ENCODE peak calls at places on chromosomes 2 and 18, in nine cellular contexts. M is G401; L is activated naive CD4-positive, alpha-beta T cell treated with Interleukin-2 at 50 U/mL for 16 hours; P is Calu3; U is AML-193; X is WTC11; J is NCI-H1105; O is body of pancreas; T is stimulated activated CD4-positive, alpha-beta T cell treated with anti-CD3 and anti-CD28 coated beads, Interleukin-2, amount 100 ng/mL, for 48 hours. E is an unnamed sample.

GRCh38 chr2:11744631-11745394 is 1.6 kb upstream of the LPIN1 start:
- DNase-seq in O (peak), P (peak), L (no peak), M (peak), J (no peak), T (no peak), U (no peak), X (peak), E (no peak)

GRCh38 chr2:128341621-128342020 is 23.0 kb upstream of the HS6ST1 start:
- DNase-seq in M (no peak), L (no peak), J (no peak), P (no peak), T (no peak), X (no peak), O (no peak), U (no peak), E (no peak)

GRCh38 chr2:219542931-219543595 is 546 bp downstream of the CHPF start:
- DNase-seq in P (peak), O (peak), J (no peak), X (no peak), M (peak), L (no peak), U (no peak), T (no peak), E (no peak)

GRCh38 chr2:120546077-120546864 is 189.4 kb upstream of the GLI2 start:
- DNase-seq in P (peak), J (no peak), U (no peak), O (peak), M (no peak), L (no peak), T (no peak), X (no peak), E (no peak)

GRCh38 chr2:11683966-11684365 is 14.0 kb upstream of the NTSR2 start:
- DNase-seq in J (no peak), T (no peak), L (no peak), U (no peak), M (no peak), O (no peak), P (no peak), X (no peak), E (no peak)

GRCh38 chr18:46628206-46628605 is 28.8 kb downstream of the LOXHD1 start:
- DNase-seq in L (no peak), X (no peak), U (no peak), P (no peak), M (no peak), J (no peak), O (no peak), T (no peak), E (no peak)

GRCh38 chr2:112493048-112493447 is 11.1 kb downstream of the TTL start:
- DNase-seq in T (no peak), U (no peak), X (no peak), L (no peak), P (no peak), J (no peak), M (no peak), O (no peak), E (no peak)

GRCh38 chr18:8813621-8814020 is 108.3 kb downstream of the MTCL1 start:
- DNase-seq in L (no peak), O (no peak), J (no peak), M (no peak), X (no peak), U (no peak), T (no peak), P (no peak), E (no peak)

GRCh38 chr2:237935740-237936452 is 30.9 kb upstream of the UBE2F start:
- DNase-seq in T (no peak), U (no peak), J (no peak), P (no peak), L (no peak), X (no peak), O (no peak), M (no peak), E (no peak)

GRCh38 chr2:47094519-47095155 is 60.5 kb downstream of the STPG4 start:
- DNase-seq in X (no peak), M (no peak), J (no peak), L (no peak), U (no peak), P (no peak), T (no peak), O (no peak), E (no peak)

GRCh38 chr2:33292981-33293586 is 183.4 kb upstream of the RASGRP3 start:
- DNase-seq in U (no peak), O (peak), P (no peak), T (no peak), L (no peak), M (no peak), J (no peak), X (no peak), E (peak)

GRCh38 chr2:108587621-108588020 is 53.4 kb downstream of the LIMS1 start:
- DNase-seq in L (no peak), T (no peak), U (peak), M (no peak), P (peak), J (no peak), O (no peak), X (no peak), E (no peak)